ENCODE peak calls at places on chromosomes 2 and 18, in ten cellular contexts. P is hypothalamus, K is hippocampal formation, D is GM04504, C is LoVo, L is OCI-LY7, O is erythroblast, S is RPMI7951, H is naive B cell, F is AML-193. E is an unnamed sample.

GRCh38 chr18:42564761-42565160 is 550.7 kb downstream of the RIT2 start:
- DNase-seq in P (no peak), K (peak), D (no peak), C (no peak), L (no peak), O (no peak), S (no peak), H (no peak), F (no peak), E (no peak)

GRCh38 chr2:48734576-48735303 is 20.8 kb downstream of the LHCGR start:
- DNase-seq in P (no peak), K (no peak), D (no peak), C (no peak), L (no peak), O (no peak), S (no peak), H (no peak), F (no peak), E (no peak)

GRCh38 chr18:46247938-46248337 is 143.8 kb downstream of the HAUS1 start:
- DNase-seq in P (no peak), K (no peak), D (no peak), C (no peak), L (no peak), O (no peak), S (no peak), H (no peak), F (no peak), E (no peak)

GRCh38 chr2:145777297-145777696 is 1257.4 kb upstream of the ZEB2 start:
- DNase-seq in P (no peak), K (no peak), D (peak), C (no peak), L (no peak), O (no peak), S (peak), H (no peak), F (no peak), E (no peak)

GRCh38 chr18:61957801-61958516 is 65.2 kb upstream of the RNF152 start:
- DNase-seq in P (no peak), K (no peak), D (no peak), C (no peak), L (no peak), O (no peak), S (peak), H (no peak), F (no peak), E (no peak)

GRCh38 chr18:8948471-8949149 is 153.9 kb upstream of the NDUFV2 start:
- DNase-seq in P (no peak), K (no peak), D (peak), C (peak), L (peak), O (no peak), S (peak), H (no peak), F (no peak), E (no peak)

GRCh38 chr18:75261430-75262223 is 51.0 kb downstream of the TSHZ1 start:
- DNase-seq in P (no peak), K (no peak), D (no peak), C (no peak), L (no peak), O (no peak), S (no peak), H (no peak), F (no peak), E (no peak)

GRCh38 chr18:39647627-39648502 is 2082.3 kb upstream of the CELF4 start:
- DNase-seq in P (no peak), K (no peak), D (peak), C (no peak), L (no peak), O (no peak), S (peak), H (no peak), F (no peak), E (no peak)

GRCh38 chr2:229815342-229815741 is 101.0 kb upstream of the DNER start:
- DNase-seq in P (no peak), K (no peak), D (no peak), C (no peak), L (no peak), O (peak), S (no peak), H (no peak), F (no peak), E (no peak)

GRCh38 chr2:70902067-70902442 is 33.6 kb upstream of the ATP6V1B1 start:
- DNase-seq in P (no peak), K (no peak), D (no peak), C (no peak), L (no peak), O (no peak), S (peak), H (no peak), F (no peak), E (no peak)

GRCh38 chr2:216536725-216537124 is 38.1 kb downstream of the RPL37A start:
- DNase-seq in P (no peak), K (no peak), D (peak), C (no peak), L (no peak), O (no peak), S (no peak), H (no peak), F (no peak), E (no peak)

GRCh38 chr2:28702415-28702859 is 49.2 kb upstream of the PPP1CB start:
- DNase-seq in P (no peak), K (no peak), D (no peak), C (no peak), L (no peak), O (no peak), S (no peak), H (no peak), F (no peak), E (no peak)

GRCh38 chr18:46152436-46152807 is 48.2 kb downstream of the HAUS1 start:
- DNase-seq in P (no peak), K (no peak), D (peak), C (peak), L (no peak), O (peak), S (peak), H (no peak), F (no peak), E (no peak)

E was measured in NB4.